ENCODE peak calls at places on chromosomes 1 and 21, in nine cellular contexts. One of them, this sample, is unnamed.

GRCh38 chr1:119715542-119715941 is 3.8 kb downstream of the PHGDH start:
- DNase-seq in Panc1: no peak
- DNase-seq in H1: no peak
- DNase-seq in transverse colon: no peak
- DNase-seq in prostate gland: no peak
- DNase-seq in stomach: no peak
- DNase-seq in sigmoid colon: no peak
- DNase-seq in HCT116: no peak
- DNase-seq in suprapubic skin: no peak
- DNase-seq in this sample: no peak

GRCh38 chr1:93446837-93447451 is 974 bp upstream of the FNBP1L start:
- DNase-seq in HCT116: no peak
- DNase-seq in suprapubic skin: no peak
- DNase-seq in prostate gland: peak; percentile 65
- DNase-seq in H1: no peak
- DNase-seq in Panc1: no peak
- DNase-seq in stomach: peak; percentile 79
- DNase-seq in sigmoid colon: peak; percentile 71
- DNase-seq in transverse colon: peak; percentile 73
- DNase-seq in this sample: no peak

GRCh38 chr1:221117548-221117951 is 238.3 kb downstream of the HLX start:
- DNase-seq in stomach: no peak
- DNase-seq in prostate gland: no peak
- DNase-seq in Panc1: no peak
- DNase-seq in sigmoid colon: no peak
- DNase-seq in H1: no peak
- DNase-seq in HCT116: no peak
- DNase-seq in transverse colon: no peak
- DNase-seq in suprapubic skin: peak; percentile 62
- DNase-seq in this sample: no peak

GRCh38 chr1:212077028-212077427 is 41.5 kb downstream of the DTL start:
- DNase-seq in prostate gland: no peak
- DNase-seq in H1: no peak
- DNase-seq in suprapubic skin: no peak
- DNase-seq in sigmoid colon: no peak
- DNase-seq in stomach: no peak
- DNase-seq in HCT116: no peak
- DNase-seq in transverse colon: no peak
- DNase-seq in Panc1: no peak
- DNase-seq in this sample: no peak

GRCh38 chr21:36973986-36974850 is 7.7 kb upstream of the HLCS start:
- DNase-seq in suprapubic skin: no peak
- DNase-seq in transverse colon: no peak
- DNase-seq in H1: no peak
- DNase-seq in HCT116: no peak
- DNase-seq in prostate gland: no peak
- DNase-seq in Panc1: no peak
- DNase-seq in sigmoid colon: no peak
- DNase-seq in stomach: no peak
- DNase-seq in this sample: no peak

GRCh38 chr21:31875424-31876097 is 2.7 kb downstream of the HUNK start:
- DNase-seq in prostate gland: no peak
- DNase-seq in stomach: no peak
- DNase-seq in H1: no peak
- DNase-seq in Panc1: no peak
- DNase-seq in suprapubic skin: no peak
- DNase-seq in transverse colon: no peak
- DNase-seq in sigmoid colon: no peak
- DNase-seq in HCT116: no peak
- DNase-seq in this sample: no peak

GRCh38 chr1:7509593-7509992 is 261.5 kb upstream of the VAMP3 start:
- DNase-seq in prostate gland: no peak
- DNase-seq in stomach: no peak
- DNase-seq in suprapubic skin: no peak
- DNase-seq in HCT116: no peak
- DNase-seq in Panc1: no peak
- DNase-seq in transverse colon: no peak
- DNase-seq in sigmoid colon: no peak
- DNase-seq in H1: no peak
- DNase-seq in this sample: no peak

GRCh38 chr1:169161512-169162194 is 55.2 kb downstream of the ATP1B1 start:
- DNase-seq in transverse colon: no peak
- DNase-seq in suprapubic skin: no peak
- DNase-seq in Panc1: no peak
- DNase-seq in stomach: no peak
- DNase-seq in prostate gland: no peak
- DNase-seq in H1: no peak
- DNase-seq in HCT116: peak; percentile 19
- DNase-seq in sigmoid colon: peak; percentile 67
- DNase-seq in this sample: no peak

GRCh38 chr1:43981135-43981491 is 2.1 kb downstream of the B4GALT2 start:
- DNase-seq in transverse colon: peak; percentile 79
- DNase-seq in sigmoid colon: no peak
- DNase-seq in stomach: peak; percentile 42
- DNase-seq in Panc1: no peak
- DNase-seq in HCT116: no peak
- DNase-seq in prostate gland: no peak
- DNase-seq in H1: no peak
- DNase-seq in suprapubic skin: no peak
- DNase-seq in this sample: no peak
- H3K27ac ChIP-seq in transverse colon: peak overlapping the region; percentile 85
- H3K27ac ChIP-seq in sigmoid colon: no peak overlapping the region
- H3K27ac ChIP-seq in stomach: peak overlapping the region; percentile 7
- H3K27ac ChIP-seq in Panc1: no peak overlapping the region
- H3K27ac ChIP-seq in HCT116: no peak overlapping the region
- H3K27ac ChIP-seq in prostate gland: no peak overlapping the region
- H3K27ac ChIP-seq in H1: no peak overlapping the region
- H3K27ac ChIP-seq in suprapubic skin: no peak overlapping the region
- H3K27ac ChIP-seq in this sample: peak overlapping the region; percentile 61

GRCh38 chr1:163406787-163407186 is 85.0 kb downstream of the NUF2 start:
- DNase-seq in Panc1: no peak
- DNase-seq in sigmoid colon: no peak
- DNase-seq in H1: no peak
- DNase-seq in prostate gland: no peak
- DNase-seq in stomach: no peak
- DNase-seq in HCT116: no peak
- DNase-seq in suprapubic skin: no peak
- DNase-seq in transverse colon: no peak
- DNase-seq in this sample: no peak
- TF ChIP-seq POLR2AphosphoS5 in Panc1: no peak
- TF ChIP-seq POLR2AphosphoS5 in sigmoid colon: no peak
- TF ChIP-seq POLR2AphosphoS5 in H1: no peak
- TF ChIP-seq POLR2AphosphoS5 in prostate gland: no peak
- TF ChIP-seq POLR2AphosphoS5 in stomach: no peak
- TF ChIP-seq POLR2AphosphoS5 in HCT116: no peak
- TF ChIP-seq POLR2AphosphoS5 in suprapubic skin: no peak
- TF ChIP-seq POLR2AphosphoS5 in transverse colon: no peak
- TF ChIP-seq POLR2AphosphoS5 in this sample: no peak

DNA sequence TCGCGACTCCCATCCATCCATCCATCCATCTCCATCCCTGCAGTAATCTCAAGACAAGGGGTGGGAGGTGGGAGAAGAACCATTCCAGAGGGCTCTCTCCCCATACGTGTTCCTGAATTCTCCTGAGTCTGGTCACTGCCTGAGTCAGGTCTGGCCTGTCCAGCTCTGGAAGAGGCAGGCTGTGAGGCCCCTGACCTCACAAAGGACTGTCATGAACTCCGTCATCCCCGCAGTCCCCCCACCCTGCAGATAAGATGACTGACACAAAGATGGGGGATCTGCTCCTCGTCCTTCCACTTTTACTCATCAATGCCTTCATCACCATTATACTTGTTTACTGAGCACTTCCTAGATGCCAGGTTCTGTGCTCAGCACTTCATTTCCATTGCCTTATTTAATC is 1.6 kb upstream of the MAP7D1 start:
- DNase-seq in stomach: no peak
- DNase-seq in suprapubic skin: no peak
- DNase-seq in transverse colon: no peak
- DNase-seq in H1: no peak
- DNase-seq in HCT116: no peak
- DNase-seq in Panc1: no peak
- DNase-seq in prostate gland: no peak
- DNase-seq in sigmoid colon: no peak
- DNase-seq in this sample: no peak
- H3K4me1 ChIP-seq in stomach: peaks cover 64% of the 10 kb centered on the region
- H3K4me1 ChIP-seq in suprapubic skin: peaks cover 69% of the 10 kb centered on the region
- H3K4me1 ChIP-seq in transverse colon: peaks cover 52% of the 10 kb centered on the region
- H3K4me1 ChIP-seq in H1: peaks cover 11% of the 10 kb centered on the region
- H3K4me1 ChIP-seq in HCT116: peaks cover 55% of the 10 kb centered on the region
- H3K4me1 ChIP-seq in Panc1: peaks cover 54% of the 10 kb centered on the region
- H3K4me1 ChIP-seq in prostate gland: peaks cover 33% of the 10 kb centered on the region
- H3K4me1 ChIP-seq in sigmoid colon: no peaks in the 10 kb centered on the region
- H3K4me1 ChIP-seq in this sample: peaks cover 44% of the 10 kb centered on the region

DNA sequence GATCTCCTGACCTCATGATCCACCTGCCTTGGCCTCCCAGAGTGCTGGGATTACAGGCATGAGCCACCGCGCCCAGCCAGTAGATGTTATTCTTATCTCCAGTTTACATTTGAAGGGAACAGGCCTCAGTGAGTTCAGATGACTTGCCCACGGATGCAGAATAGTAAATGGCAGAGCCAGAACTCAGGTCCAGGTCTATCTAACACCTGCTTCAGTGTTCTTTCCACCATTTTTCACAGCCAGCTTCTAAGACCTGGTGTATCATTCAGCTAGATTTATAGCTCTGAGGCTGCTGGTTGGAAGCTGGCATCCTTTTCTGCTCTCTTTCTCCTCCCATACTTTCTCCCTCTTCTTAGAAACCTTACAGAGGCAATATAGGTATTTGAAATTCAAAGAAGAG is 10.8 kb downstream of the FABP3 start:
- DNase-seq in sigmoid colon: no peak
- DNase-seq in prostate gland: no peak
- DNase-seq in stomach: no peak
- DNase-seq in transverse colon: no peak
- DNase-seq in HCT116: no peak
- DNase-seq in Panc1: no peak
- DNase-seq in H1: no peak
- DNase-seq in suprapubic skin: no peak
- DNase-seq in this sample: no peak
- H3K27ac ChIP-seq in sigmoid colon: peak overlapping the region; percentile 59
- H3K27ac ChIP-seq in prostate gland: no peak overlapping the region
- H3K27ac ChIP-seq in stomach: no peak overlapping the region
- H3K27ac ChIP-seq in transverse colon: no peak overlapping the region
- H3K27ac ChIP-seq in HCT116: no peak overlapping the region
- H3K27ac ChIP-seq in Panc1: no peak overlapping the region
- H3K27ac ChIP-seq in H1: no peak overlapping the region
- H3K27ac ChIP-seq in suprapubic skin: no peak overlapping the region
- H3K27ac ChIP-seq in this sample: no peak overlapping the region

GRCh38 chr1:95475686-95476457 is 241.9 kb downstream of the RWDD3 start:
- DNase-seq in transverse colon: no peak
- DNase-seq in Panc1: no peak
- DNase-seq in sigmoid colon: no peak
- DNase-seq in stomach: no peak
- DNase-seq in suprapubic skin: no peak
- DNase-seq in H1: no peak
- DNase-seq in prostate gland: no peak
- DNase-seq in HCT116: no peak
- DNase-seq in this sample: peak; percentile 67
- TF ChIP-seq POLR2AphosphoS5 in transverse colon: no peak
- TF ChIP-seq POLR2AphosphoS5 in Panc1: no peak
- TF ChIP-seq POLR2AphosphoS5 in sigmoid colon: no peak
- TF ChIP-seq POLR2AphosphoS5 in stomach: no peak
- TF ChIP-seq POLR2AphosphoS5 in suprapubic skin: no peak
- TF ChIP-seq POLR2AphosphoS5 in H1: no peak
- TF ChIP-seq POLR2AphosphoS5 in prostate gland: no peak
- TF ChIP-seq POLR2AphosphoS5 in HCT116: no peak
- TF ChIP-seq POLR2AphosphoS5 in this sample: peak; percentile 49

GRCh38 chr1:46690931-46691411 is 19.3 kb downstream of the TEX38 start:
- DNase-seq in suprapubic skin: no peak
- DNase-seq in H1: no peak
- DNase-seq in stomach: no peak
- DNase-seq in sigmoid colon: no peak
- DNase-seq in HCT116: no peak
- DNase-seq in transverse colon: no peak
- DNase-seq in prostate gland: no peak
- DNase-seq in Panc1: no peak
- DNase-seq in this sample: no peak

GRCh38 chr1:46689326-46689725 is 17.7 kb downstream of the TEX38 start:
- DNase-seq in prostate gland: no peak
- DNase-seq in suprapubic skin: no peak
- DNase-seq in HCT116: no peak
- DNase-seq in Panc1: no peak
- DNase-seq in stomach: no peak
- DNase-seq in transverse colon: no peak
- DNase-seq in sigmoid colon: no peak
- DNase-seq in H1: no peak
- DNase-seq in this sample: no peak

GRCh38 chr1:46687910-46688509 is 16.4 kb downstream of the TEX38 start:
- DNase-seq in HCT116: no peak
- DNase-seq in prostate gland: no peak
- DNase-seq in H1: no peak
- DNase-seq in sigmoid colon: no peak
- DNase-seq in stomach: no peak
- DNase-seq in suprapubic skin: no peak
- DNase-seq in Panc1: no peak
- DNase-seq in transverse colon: no peak
- DNase-seq in this sample: no peak

GRCh38 chr1:46691997-46692790 is 20.5 kb downstream of the TEX38 start:
- DNase-seq in prostate gland: no peak
- DNase-seq in sigmoid colon: no peak
- DNase-seq in stomach: no peak
- DNase-seq in H1: no peak
- DNase-seq in HCT116: no peak
- DNase-seq in transverse colon: no peak
- DNase-seq in Panc1: no peak
- DNase-seq in suprapubic skin: no peak
- DNase-seq in this sample: no peak

GRCh38 chr1:46689897-46690296 is 18.2 kb downstream of the TEX38 start:
- DNase-seq in prostate gland: no peak
- DNase-seq in H1: no peak
- DNase-seq in Panc1: no peak
- DNase-seq in transverse colon: no peak
- DNase-seq in stomach: no peak
- DNase-seq in HCT116: no peak
- DNase-seq in sigmoid colon: no peak
- DNase-seq in suprapubic skin: no peak
- DNase-seq in this sample: no peak
- H3K4me1 ChIP-seq in prostate gland: peaks cover 20% of the 10 kb centered on the region
- H3K4me1 ChIP-seq in H1: no peaks in the 10 kb centered on the region
- H3K4me1 ChIP-seq in Panc1: no peaks in the 10 kb centered on the region
- H3K4me1 ChIP-seq in transverse colon: peaks cover 35% of the 10 kb centered on the region
- H3K4me1 ChIP-seq in stomach: peaks cover 50% of the 10 kb centered on the region
- H3K4me1 ChIP-seq in HCT116: no peaks in the 10 kb centered on the region
- H3K4me1 ChIP-seq in sigmoid colon: no peaks in the 10 kb centered on the region
- H3K4me1 ChIP-seq in suprapubic skin: peaks cover 16% of the 10 kb centered on the region
- H3K4me1 ChIP-seq in this sample: no peaks in the 10 kb centered on the region